ENCODE peak calls at places on chromosomes 12 and 14, in four cellular contexts. L is HepG2, W is GM12878, O is K562. B is an unnamed sample.

GRCh38 chr14:101774006-101774755 is 12.7 kb downstream of the PPP2R5C start:
- DNase-seq in O (no peak), L (no peak), W (no peak), B (no peak)

GRCh38 chr14:74239848-74240793 is 872 bp downstream of the VSX2 start:
- DNase-seq in W (no peak), O (no peak), L (no peak), B (peak)

GRCh38 chr12:112839386-112839972 is 47.9 kb downstream of the RPH3A start:
- DNase-seq in L (peak), O (no peak), W (no peak), B (no peak)

GRCh38 chr12:74481078-74481477 is 56.6 kb upstream of the ATXN7L3B start:
- DNase-seq in L (no peak), W (no peak), O (no peak), B (no peak)

GRCh38 chr14:44151120-44151519 is 356.0 kb downstream of the FSCB start:
- DNase-seq in O (no peak), W (no peak), L (no peak), B (no peak)

GRCh38 chr12:88267630-88268029 is 125.5 kb downstream of the TMTC3 start:
- DNase-seq in W (no peak), L (no peak), O (no peak), B (no peak)

GRCh38 chr12:52046859-52047258 is 4.4 kb upstream of the NR4A1 start:
- DNase-seq in W (no peak), L (no peak), O (no peak), B (no peak)

GRCh38 chr12:30345735-30346445 is 349.8 kb downstream of the IPO8 start:
- DNase-seq in W (no peak), L (no peak), O (no peak), B (no peak)

GRCh38 chr12:121495746-121496145 is 85.1 kb downstream of the KDM2B start:
- DNase-seq in W (no peak), O (no peak), L (no peak), B (no peak)

GRCh38 chr12:125381373-125381772 is 316.1 kb downstream of the AACS start:
- DNase-seq in W (no peak), L (no peak), O (no peak), B (no peak)

GRCh38 chr12:4011597-4011996 is 138.4 kb upstream of the PARP11 start:
- DNase-seq in L (peak), W (no peak), O (no peak), B (no peak)

GRCh38 chr12:67633708-67634107 is 14.8 kb upstream of the DYRK2 start:
- DNase-seq in L (no peak), W (no peak), O (no peak), B (no peak)

GRCh38 chr14:23068792-23069412 is 11.6 kb upstream of the CDH24 start:
- DNase-seq in O (peak), W (peak), L (peak), B (peak)

GRCh38 chr14:64654072-64654899 is 49.9 kb upstream of the PLEKHG3 start:
- DNase-seq in W (peak), O (no peak), L (peak), B (no peak)

GRCh38 chr12:68224613-68225285 is 861 bp downstream of the IL26 start:
- DNase-seq in O (no peak), W (no peak), L (no peak), B (no peak)

GRCh38 chr12:132727091-132727794 is 16.6 kb downstream of the PGAM5 start:
- DNase-seq in O (no peak), W (no peak), L (no peak), B (no peak)

GRCh38 chr14:94113073-94113472 is 2.5 kb downstream of the IFI27 start:
- DNase-seq in O (no peak), L (no peak), W (no peak), B (no peak)

GRCh38 chr14:22567437-22567836 is 21.6 kb downstream of the DAD1 start:
- DNase-seq in O (no peak), L (no peak), W (no peak), B (no peak)

GRCh38 chr14:103015426-103015825 is 41.9 kb downstream of the CDC42BPB start:
- DNase-seq in L (no peak), W (no peak), O (no peak), B (no peak)

GRCh38 chr12:88518863-88519403 is 61.3 kb downstream of the KITLG start:
- DNase-seq in O (no peak), L (no peak), W (no peak), B (no peak)

GRCh38 chr12:53058674-53059433 is 9.0 kb downstream of the TNS2 start:
- DNase-seq in L (no peak), O (no peak), W (no peak), B (no peak)

GRCh38 chr12:131432532-131433260 is 278.2 kb upstream of the SFSWAP start:
- DNase-seq in O (no peak), W (peak), L (no peak), B (no peak)

GRCh38 chr12:50517456-50518048 is 12.8 kb downstream of the DIP2B start:
- DNase-seq in W (peak), L (peak), O (no peak), B (no peak)

GRCh38 chr12:49364989-49365388 is 2.3 kb upstream of the SPATS2 start:
- DNase-seq in O (no peak), W (no peak), L (no peak), B (no peak)

GRCh38 chr14:104326848-104327247 is 188.5 kb downstream of the KIF26A start:
- DNase-seq in W (no peak), L (no peak), O (no peak), B (no peak)

GRCh38 chr12:116690016-116690709 is 47.7 kb downstream of the SPRING1 start:
- DNase-seq in W (no peak), L (no peak), O (no peak), B (peak)

GRCh38 chr12:100962086-100962712 is 167.6 kb downstream of the ANO4 start:
- DNase-seq in W (no peak), L (no peak), O (no peak), B (no peak)

GRCh38 chr12:119072463-119072862 is 91.1 kb downstream of the SRRM4 start:
- DNase-seq in W (no peak), L (no peak), O (no peak), B (peak)

GRCh38 chr12:65952737-65953209 is 128.5 kb downstream of the HMGA2 start:
- DNase-seq in O (no peak), W (no peak), L (peak), B (no peak)

DNA sequence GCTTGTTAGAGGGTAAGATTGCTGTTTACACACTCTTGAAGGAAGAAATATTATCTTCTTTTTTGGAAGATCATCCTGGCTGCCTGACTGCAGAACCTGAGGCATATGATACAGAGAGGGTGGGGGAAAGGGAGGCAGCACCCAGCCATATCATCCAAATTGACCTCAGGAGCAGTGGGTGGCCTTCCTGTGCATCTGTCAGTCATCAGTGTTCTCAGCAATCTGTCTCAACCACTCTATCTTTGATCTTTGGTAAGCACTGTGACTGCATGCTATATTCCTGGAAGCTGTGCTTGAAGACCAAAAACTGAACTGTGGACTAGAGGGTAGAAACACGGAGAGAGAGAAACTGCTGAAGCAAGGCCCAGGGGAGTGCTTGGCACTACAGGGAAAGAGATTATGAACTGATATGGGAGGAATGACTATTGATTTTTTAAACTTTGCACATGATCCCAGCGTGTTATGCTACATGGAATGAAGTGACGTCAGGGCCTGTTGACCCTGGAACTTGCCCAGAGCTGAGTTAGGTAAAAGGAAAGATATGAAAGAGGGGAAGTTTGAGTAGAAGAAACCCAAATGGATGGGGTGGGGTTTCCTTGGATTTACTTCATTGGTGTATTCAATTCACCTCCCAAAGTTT is 171.5 kb downstream of the ASCL1 start:
- DNase-seq in O (no peak), L (peak), W (no peak), B (no peak)
- TF ChIP-seq FOXM1 in O (no peak), L (no peak), W (no peak), B (no peak)

DNA sequence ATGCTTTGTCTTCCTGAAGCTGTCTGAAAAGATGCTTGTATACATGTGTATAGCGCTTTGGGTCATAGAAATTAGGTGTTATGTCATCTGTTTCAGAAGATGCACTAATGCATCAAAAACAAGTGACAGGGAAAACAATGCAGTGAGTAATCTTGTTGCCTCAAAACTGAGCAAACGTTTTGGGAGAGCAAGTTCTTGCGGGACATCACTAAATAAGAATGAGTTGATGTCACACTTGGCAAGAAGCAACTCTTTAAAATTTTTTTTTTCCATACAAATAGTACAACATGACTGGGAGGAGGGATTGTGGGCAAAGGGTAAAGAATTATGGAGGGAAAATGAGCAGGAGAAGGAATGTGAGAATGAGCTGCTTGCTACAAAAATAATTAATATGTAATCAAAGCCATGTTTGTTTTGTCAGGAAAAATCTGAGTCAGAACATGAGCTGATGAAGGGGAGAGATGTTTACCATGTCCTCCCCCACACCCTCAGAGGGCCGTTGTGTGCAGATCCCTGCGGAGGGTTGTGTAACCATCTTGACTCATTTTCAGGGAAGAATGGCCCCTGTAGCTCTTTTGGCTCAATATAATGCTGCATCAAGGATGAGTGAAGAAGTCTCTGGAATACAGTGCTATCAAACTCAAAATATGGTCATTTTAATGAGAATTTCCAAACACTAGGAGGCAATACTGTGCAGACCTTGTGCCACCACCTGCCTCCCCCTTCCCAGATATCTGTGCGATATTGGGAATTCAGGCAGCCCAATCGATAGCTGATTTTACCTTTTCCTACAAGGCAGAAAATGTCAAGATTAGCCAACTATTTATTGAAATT is 41.4 kb downstream of the BORCS5 start:
- DNase-seq in L (peak), W (no peak), O (no peak), B (no peak)
- TF ChIP-seq POLR2AphosphoS5 in L (no peak), W (no peak), O (no peak), B (peak)

GRCh38 chr12:64824500-64825142 is at the start of gene TBC1D30:
- DNase-seq in L (no peak), O (no peak), W (no peak), B (peak)
- TF ChIP-seq FOXM1 in L (no peak), O (no peak), W (no peak), B (no peak)

GRCh38 chr12:570237-570925 is 92.9 kb downstream of the NINJ2 start:
- DNase-seq in L (peak), O (peak), W (no peak), B (peak)

GRCh38 chr12:571795-572531 is 91.3 kb downstream of the NINJ2 start:
- DNase-seq in L (peak), W (no peak), O (no peak), B (no peak)

GRCh38 chr12:569091-569676 is 94.1 kb downstream of the NINJ2 start:
- DNase-seq in L (no peak), W (no peak), O (no peak), B (no peak)

GRCh38 chr12:570949-571794 is 92.1 kb downstream of the NINJ2 start:
- DNase-seq in W (no peak), L (peak), O (peak), B (no peak)

DNA sequence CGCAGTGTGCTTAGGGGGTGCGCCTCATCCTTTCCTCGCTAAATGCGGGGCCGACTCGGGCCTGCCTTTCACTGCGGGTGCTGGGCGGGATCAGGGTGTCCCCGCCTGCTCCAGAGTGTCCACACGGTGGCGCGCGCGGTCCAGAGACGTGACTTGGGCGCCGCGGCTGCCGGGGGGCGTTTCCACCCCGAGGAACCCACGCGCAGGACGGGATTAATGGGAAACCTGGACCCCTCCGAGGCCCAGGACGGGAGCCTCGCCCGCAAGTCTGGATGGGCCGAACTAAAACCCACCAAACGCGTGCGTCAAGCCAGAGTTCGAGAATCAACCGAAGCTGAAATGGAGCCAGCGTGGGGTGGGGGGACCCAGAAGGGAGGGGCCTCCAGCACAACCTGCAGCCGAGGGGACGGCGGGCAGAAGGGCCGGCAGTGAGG is 93.4 kb downstream of the NINJ2 start:
- DNase-seq in O (peak), L (peak), W (no peak), B (peak)
- TF ChIP-seq POLR2AphosphoS5 in O (no peak), L (no peak), W (no peak), B (peak)

DNA sequence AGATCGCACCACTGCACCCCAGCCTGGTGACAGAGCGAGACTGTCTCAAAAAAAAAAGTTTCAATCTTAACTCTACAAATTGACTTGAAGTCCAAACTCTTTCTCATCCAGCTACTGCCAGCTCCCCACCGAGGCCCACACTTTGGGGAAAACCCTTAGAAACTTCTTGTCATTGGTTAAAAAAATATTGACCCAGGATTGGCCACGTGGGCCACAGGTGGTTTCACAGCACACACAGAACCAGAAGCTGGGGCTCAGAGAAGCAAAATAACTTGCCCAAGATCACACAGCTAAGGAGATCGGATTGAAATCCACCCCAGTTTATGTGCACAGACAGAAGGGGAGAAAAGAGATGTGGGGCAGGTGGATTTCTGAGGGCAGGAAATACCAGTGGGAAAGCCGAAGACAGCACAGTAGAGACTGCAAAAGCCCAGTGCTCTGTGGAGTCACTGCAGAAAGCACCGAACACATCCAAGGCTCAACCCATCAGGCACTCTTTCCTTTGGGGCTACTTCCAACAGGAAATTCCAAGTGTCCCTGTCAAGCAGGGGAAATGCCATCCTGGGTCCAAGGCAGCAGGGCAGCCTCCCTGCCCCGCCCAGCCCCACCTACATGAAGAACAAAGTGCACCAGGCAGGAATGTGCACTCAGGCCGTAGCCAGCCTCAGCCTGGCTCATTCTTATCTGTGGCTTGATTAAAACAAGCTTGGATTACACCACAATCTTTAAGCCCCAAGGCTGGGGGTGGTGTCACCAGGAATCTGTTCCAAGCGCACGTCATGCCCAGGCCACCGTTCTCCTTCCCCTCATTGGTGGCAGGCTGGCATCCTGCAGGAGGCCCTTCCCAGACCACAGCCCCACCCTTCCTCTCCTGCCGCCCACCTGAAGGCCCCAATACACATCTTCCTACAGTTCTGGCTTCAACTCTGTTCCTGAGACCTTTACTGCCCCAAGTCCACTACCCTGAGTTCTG is 72.5 kb downstream of the ITPK1 start:
- DNase-seq in L (peak), W (no peak), O (no peak), B (peak)
- TF ChIP-seq FOXM1 in L (no peak), W (no peak), O (no peak), B (no peak)

DNA sequence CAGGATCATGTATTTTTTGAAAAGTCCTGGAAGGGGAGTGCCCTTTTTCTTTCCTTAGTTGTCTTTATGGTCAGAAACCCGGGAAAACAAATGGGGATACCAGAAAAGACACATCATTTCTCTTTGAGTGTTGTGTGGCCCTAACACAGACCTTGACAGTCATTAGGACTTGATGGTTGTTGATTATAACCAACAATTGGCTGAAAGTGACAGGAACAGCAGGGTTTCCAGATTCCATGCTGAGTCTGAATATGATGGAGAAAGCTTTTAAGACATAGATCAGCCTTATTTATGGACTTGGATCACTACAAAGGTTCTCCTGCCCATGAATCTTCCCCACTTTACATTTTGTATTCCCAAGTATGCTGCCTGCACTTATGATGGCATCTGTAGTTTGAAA is 30.3 kb downstream of the POLR3B start:
- DNase-seq in L (no peak), W (no peak), O (no peak), B (no peak)
- TF ChIP-seq POLR2AphosphoS5 in L (no peak), W (no peak), O (no peak), B (no peak)

GRCh38 chr12:106090586-106091411 is 48.0 kb downstream of the NUAK1 start:
- DNase-seq in O (no peak), W (no peak), L (no peak), B (no peak)
- TF ChIP-seq FOXM1 in O (no peak), W (no peak), L (no peak), B (no peak)

GRCh38 chr12:104695453-104696148 is 238.9 kb downstream of the CHST11 start:
- DNase-seq in L (no peak), W (peak), O (no peak), B (no peak)

GRCh38 chr12:104694711-104695110 is 238.0 kb downstream of the CHST11 start:
- DNase-seq in L (no peak), W (no peak), O (no peak), B (no peak)

GRCh38 chr12:104698871-104699270 is 242.1 kb downstream of the CHST11 start:
- DNase-seq in L (no peak), O (no peak), W (no peak), B (no peak)

GRCh38 chr12:104699489-104700194 is 242.9 kb downstream of the CHST11 start:
- DNase-seq in W (peak), L (no peak), O (no peak), B (no peak)

DNA sequence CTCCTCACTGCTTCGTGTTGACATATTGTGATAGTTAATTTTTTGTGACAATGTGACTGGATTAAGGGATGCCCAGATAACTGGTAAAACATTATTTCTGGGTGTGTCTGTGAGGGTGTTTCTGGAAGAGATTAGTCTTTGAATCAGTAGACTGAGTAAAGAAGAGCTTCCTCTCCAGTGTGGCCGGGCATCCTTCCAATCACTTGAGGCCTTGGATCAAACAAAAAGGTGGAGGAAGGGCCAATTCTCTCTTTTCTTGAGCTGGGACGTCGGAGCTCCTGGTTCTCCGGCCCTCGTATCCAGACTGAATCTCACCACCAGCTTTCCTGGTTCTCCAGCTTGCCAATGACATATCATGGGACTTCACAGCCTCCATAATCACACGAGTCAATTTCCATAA is 240.4 kb downstream of the CHST11 start:
- DNase-seq in L (no peak), W (no peak), O (no peak), B (no peak)
- TF ChIP-seq POLR2AphosphoS5 in L (no peak), W (no peak), O (no peak), B (no peak)

DNA sequence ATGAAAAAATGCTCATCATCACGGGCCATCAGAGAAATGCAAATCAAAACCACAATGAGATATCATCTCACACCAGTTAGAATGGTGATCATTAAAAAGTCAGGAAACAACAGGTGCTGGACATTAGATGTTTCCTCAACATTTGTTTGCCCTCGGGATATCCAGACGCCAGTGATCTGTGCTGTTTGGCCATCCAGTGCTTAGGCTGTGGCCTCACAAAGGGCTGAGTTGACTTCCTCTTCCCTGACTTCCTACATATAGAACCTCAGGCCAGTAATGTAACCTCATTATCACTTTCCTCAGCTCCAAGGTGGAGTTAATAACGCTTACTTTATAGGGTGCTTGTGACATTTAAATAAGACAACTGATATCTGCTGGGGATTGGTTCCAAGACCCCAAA is 51.8 kb downstream of the SLC15A5 start:
- DNase-seq in W (no peak), L (no peak), O (no peak), B (no peak)
- TF ChIP-seq FOXM1 in W (no peak), L (no peak), O (no peak), B (no peak)

B was measured in SK-N-SH.